ENCODE peak calls at places on chromosome 4, in nine cellular contexts. U, I, X, Y, P, L, M, O and F are unnamed samples.

GRCh38 chr4:8303485-8304281 is 34.1 kb downstream of the HTRA3 start:
- DNase-seq in U (no peak), I (no peak), X (peak), Y (no peak), P (peak), L (peak), M (peak), O (peak), F (peak)

GRCh38 chr4:26273308-26273980 is 47.4 kb upstream of the RBPJ start:
- DNase-seq in U (no peak), I (no peak), X (no peak), Y (no peak), P (peak), L (no peak), M (no peak), O (no peak), F (no peak)

GRCh38 chr4:106255195-106255594 is 60.8 kb downstream of the TBCK start:
- DNase-seq in U (no peak), I (no peak), X (no peak), Y (no peak), P (no peak), L (no peak), M (no peak), O (no peak), F (no peak)

GRCh38 chr4:1469596-1470392 is 63.6 kb upstream of the NKX1-1 start:
- DNase-seq in U (no peak), I (no peak), X (no peak), Y (no peak), P (no peak), L (no peak), M (no peak), O (no peak), F (no peak)

GRCh38 chr4:130110189-130110588 is 1014.2 kb downstream of the C4orf33 start:
- DNase-seq in U (no peak), I (no peak), X (no peak), Y (no peak), P (no peak), L (no peak), M (no peak), O (no peak), F (no peak)

GRCh38 chr4:15836362-15836761 is 58.2 kb downstream of the CD38 start:
- DNase-seq in U (no peak), I (no peak), X (no peak), Y (no peak), P (no peak), L (no peak), M (no peak), O (no peak), F (peak)

GRCh38 chr4:184261246-184261645 is 43.6 kb upstream of the ENPP6 start:
- DNase-seq in U (no peak), I (no peak), X (no peak), Y (no peak), P (no peak), L (no peak), M (no peak), O (no peak), F (no peak)

GRCh38 chr4:48180234-48180633 is 46.2 kb upstream of the TXK start:
- DNase-seq in U (no peak), I (no peak), X (peak), Y (no peak), P (no peak), L (no peak), M (no peak), O (no peak), F (peak)

GRCh38 chr4:47031011-47031678 is at the start of gene GABRB1:
- DNase-seq in U (no peak), I (no peak), X (peak), Y (no peak), P (peak), L (no peak), M (peak), O (peak), F (peak)

GRCh38 chr4:36900446-36900987 is 344.0 kb upstream of the NWD2 start:
- DNase-seq in U (no peak), I (no peak), X (no peak), Y (no peak), P (no peak), L (no peak), M (no peak), O (no peak), F (no peak)

GRCh38 chr4:1767770-1768366 is 25.2 kb upstream of the FGFR3 start:
- DNase-seq in U (no peak), I (no peak), X (no peak), Y (no peak), P (peak), L (no peak), M (no peak), O (peak), F (peak)

GRCh38 chr4:2423066-2423465 is 4.3 kb downstream of the CFAP99 start:
- DNase-seq in U (no peak), I (no peak), X (no peak), Y (no peak), P (peak), L (no peak), M (no peak), O (no peak), F (no peak)

GRCh38 chr4:14149469-14150030 is 522.0 kb upstream of the BOD1L1 start:
- DNase-seq in U (no peak), I (no peak), X (no peak), Y (no peak), P (no peak), L (no peak), M (no peak), O (no peak), F (no peak)

GRCh38 chr4:126679303-126679702 is 953.5 kb upstream of the INTU start:
- DNase-seq in U (no peak), I (no peak), X (no peak), Y (no peak), P (no peak), L (no peak), M (no peak), O (no peak), F (no peak)

GRCh38 chr4:105715692-105716278 is 7.2 kb downstream of the GSTCD start:
- DNase-seq in U (no peak), I (peak), X (peak), Y (no peak), P (peak), L (no peak), M (peak), O (peak), F (peak)

GRCh38 chr4:186067757-186068385 is 1.1 kb upstream of the TLR3 start:
- DNase-seq in U (no peak), I (no peak), X (peak), Y (no peak), P (peak), L (peak), M (no peak), O (peak), F (peak)

GRCh38 chr4:150782311-150782710 is 200.4 kb downstream of the MAB21L2 start:
- DNase-seq in U (no peak), I (no peak), X (no peak), Y (no peak), P (no peak), L (no peak), M (no peak), O (peak), F (peak)

GRCh38 chr4:64271601-64272081 is 137.6 kb downstream of the TECRL start:
- DNase-seq in U (no peak), I (no peak), X (no peak), Y (no peak), P (no peak), L (no peak), M (no peak), O (no peak), F (peak)